ENCODE peak calls at places on chromosome 12, in five cellular contexts. K is thoracic aorta, S is Calu3, T is upper lobe of right lung, V is endothelial cell. E is an unnamed sample.

GRCh38 chr12:52044284-52044983 is 6.8 kb upstream of the NR4A1 start:
- DNase-seq in S (no peak), K (no peak), T (peak), V (no peak), E (no peak)

GRCh38 chr12:93719710-93720109 is 42.5 kb downstream of the CRADD start:
- DNase-seq in S (no peak), T (no peak), V (no peak), K (no peak), E (no peak)

GRCh38 chr12:9727813-9728212 is 5.1 kb downstream of the CLECL1 start:
- DNase-seq in V (no peak), T (no peak), K (no peak), S (no peak), E (no peak)

GRCh38 chr12:75698052-75698451 is 186.6 kb upstream of the KRR1 start:
- DNase-seq in T (no peak), V (no peak), S (no peak), K (no peak), E (no peak)

GRCh38 chr12:124184456-124184855 is 110.4 kb upstream of the RFLNA start:
- DNase-seq in V (no peak), K (no peak), S (no peak), T (peak), E (no peak)

GRCh38 chr12:106804668-106805067 is 30.2 kb downstream of the RIC8B start:
- DNase-seq in S (no peak), T (no peak), K (no peak), V (no peak), E (no peak)

GRCh38 chr12:109130755-109131521 is 14.6 kb downstream of the ACACB start:
- DNase-seq in S (no peak), K (no peak), T (no peak), V (no peak), E (no peak)

GRCh38 chr12:93848453-93849120 is 171.4 kb downstream of the CRADD start:
- DNase-seq in K (no peak), V (no peak), S (no peak), T (no peak), E (no peak)

GRCh38 chr12:46362895-46363581 is 9.5 kb downstream of the SLC38A2 start:
- DNase-seq in K (no peak), S (no peak), T (no peak), V (no peak), E (no peak)

GRCh38 chr12:83216230-83216629 is 529.5 kb downstream of the TMTC2 start:
- DNase-seq in T (no peak), V (no peak), K (no peak), S (no peak), E (no peak)

GRCh38 chr12:69497308-69498026 is 27.3 kb downstream of the FRS2 start:
- DNase-seq in T (no peak), S (no peak), V (no peak), K (no peak), E (peak)

GRCh38 chr12:114406326-114407033 is 536 bp upstream of the TBX5 start:
- DNase-seq in T (no peak), V (no peak), S (no peak), K (no peak), E (peak)

GRCh38 chr12:123801573-123802178 is 39.6 kb downstream of the DNAH10 start:
- DNase-seq in T (no peak), V (no peak), K (no peak), S (no peak), E (peak)

GRCh38 chr12:5047094-5047493 is 3.4 kb downstream of the KCNA5 start:
- DNase-seq in T (no peak), S (no peak), V (no peak), K (peak), E (no peak)

GRCh38 chr12:97960741-97961608 is 498.4 kb downstream of the RMST start:
- DNase-seq in K (no peak), S (peak), V (peak), T (no peak), E (peak)

DNA sequence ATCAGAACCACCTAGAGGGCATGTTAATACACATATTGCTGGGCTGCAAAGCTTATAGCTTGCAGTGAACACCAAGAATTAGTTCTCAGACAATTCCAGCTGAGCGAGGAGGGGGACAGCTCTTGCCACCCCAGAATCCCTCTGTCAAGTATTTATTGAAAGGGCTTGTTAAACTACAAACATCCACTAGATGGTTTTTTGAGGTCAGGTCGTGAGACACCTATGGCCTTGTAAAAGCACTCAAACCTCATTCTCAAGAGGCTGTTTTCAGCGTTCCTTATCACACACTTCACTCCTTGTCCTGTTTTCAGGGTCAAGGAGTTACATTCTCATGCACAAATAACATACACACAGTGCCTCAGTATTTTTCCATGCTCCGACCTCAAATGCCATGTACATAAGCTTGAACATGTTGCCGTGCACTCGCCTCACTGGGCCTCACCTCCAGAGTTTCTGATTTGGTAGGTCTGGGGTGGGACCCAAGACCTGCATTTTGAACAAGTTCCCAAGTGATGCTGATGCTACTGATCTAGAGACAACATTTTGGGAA is 98.8 kb upstream of the PTPRR start:
- DNase-seq in K (no peak), T (no peak), S (no peak), V (no peak), E (no peak)
- TF ChIP-seq CTCF in K (no peak), T (no peak), S (no peak), V (no peak), E (no peak)

GRCh38 chr12:3122841-3123678 is 45.9 kb downstream of the TSPAN9 start:
- DNase-seq in V (peak), K (peak), T (no peak), S (no peak), E (no peak)
- TF ChIP-seq CTCF in V (no peak), K (no peak), T (peak), S (no peak), E (no peak)

DNA sequence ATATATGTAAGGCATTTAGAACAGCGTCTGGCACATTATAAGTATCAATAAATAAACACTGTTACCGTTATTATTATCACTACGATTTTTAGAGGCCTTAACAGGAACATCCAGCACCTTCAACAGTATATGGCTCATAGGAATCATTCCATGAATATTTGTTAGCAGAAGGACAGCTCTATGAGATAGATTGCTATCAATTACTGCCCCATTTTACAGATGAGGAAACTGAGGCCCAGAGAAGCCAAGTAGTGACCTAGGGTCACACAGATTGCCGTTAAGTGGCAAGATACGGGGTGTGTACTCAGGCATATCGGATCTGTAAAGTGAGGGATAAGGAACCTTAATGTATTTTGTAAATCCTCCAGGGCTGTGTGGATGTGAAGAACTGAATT is 510 bp upstream of the PSMD9 start:
- DNase-seq in S (no peak), K (no peak), V (no peak), T (no peak), E (no peak)
- TF ChIP-seq CTCF in S (no peak), K (no peak), V (no peak), T (no peak), E (no peak)

DNA sequence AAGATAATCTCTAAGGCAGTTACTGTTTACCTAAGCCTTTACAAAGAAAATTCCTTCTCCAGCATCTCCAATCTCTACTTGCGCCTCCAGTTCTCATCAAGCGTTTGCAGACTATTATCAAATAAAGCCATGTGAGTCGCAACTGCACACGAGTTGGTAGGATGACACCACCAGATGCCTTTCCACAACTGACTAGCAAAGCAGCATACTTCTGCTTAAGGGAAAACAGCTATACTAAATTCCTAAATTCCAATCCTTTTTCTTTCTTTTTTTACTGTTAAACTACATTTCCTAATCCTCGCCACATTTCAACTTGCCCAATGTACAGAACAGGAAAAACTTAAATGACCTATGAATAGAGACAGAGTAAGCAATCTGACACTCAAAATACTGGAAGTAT is 166.7 kb downstream of the ITPR2 start:
- DNase-seq in V (no peak), T (no peak), K (no peak), S (no peak), E (no peak)
- TF ChIP-seq CTCF in V (no peak), T (no peak), K (no peak), S (no peak), E (no peak)

GRCh38 chr12:100991059-100991562 is 196.5 kb downstream of the ANO4 start:
- DNase-seq in K (no peak), T (no peak), V (no peak), S (no peak), E (no peak)

GRCh38 chr12:100984821-100985220 is 190.2 kb downstream of the ANO4 start:
- DNase-seq in V (no peak), K (no peak), T (no peak), S (no peak), E (no peak)

GRCh38 chr12:100988278-100988625 is 193.7 kb downstream of the ANO4 start:
- DNase-seq in S (no peak), K (no peak), T (no peak), V (no peak), E (no peak)

GRCh38 chr12:100986595-100987547 is 192.3 kb downstream of the ANO4 start:
- DNase-seq in S (no peak), T (no peak), K (no peak), V (no peak), E (no peak)

DNA sequence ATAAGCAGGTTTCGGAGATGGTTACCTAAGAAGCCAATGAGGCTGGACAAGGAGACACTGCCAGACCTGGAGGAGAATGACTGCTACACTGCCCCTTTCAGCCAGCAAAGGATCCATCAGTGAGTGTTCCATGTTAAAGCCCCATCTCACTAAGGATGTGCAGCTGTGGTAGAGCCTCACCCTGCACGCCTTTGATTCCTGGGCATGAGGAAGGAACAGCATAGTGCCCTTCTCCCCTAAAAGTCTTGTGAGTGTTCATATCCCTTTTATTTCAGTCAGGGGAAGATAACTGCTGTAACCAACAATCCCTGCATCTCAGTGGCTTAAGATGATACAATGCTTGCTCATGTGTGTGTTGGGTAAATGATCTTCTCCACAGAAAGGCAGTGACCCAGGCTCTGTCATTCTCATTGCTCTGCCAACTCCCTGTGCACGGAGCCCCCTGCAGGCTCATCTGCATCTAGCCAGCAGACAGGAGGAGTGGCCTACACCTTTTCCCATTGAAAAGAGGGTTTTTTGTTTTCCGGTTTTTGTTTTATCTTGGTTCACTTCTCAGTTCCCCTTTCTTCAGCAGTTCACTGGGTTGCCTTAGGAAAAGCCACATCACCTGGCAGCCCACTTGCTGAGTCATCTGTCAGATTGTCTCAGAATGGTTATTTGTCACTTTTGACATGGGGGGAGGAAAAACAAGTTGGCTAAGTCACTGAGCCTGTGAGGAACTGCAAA is 193.1 kb downstream of the ANO4 start:
- DNase-seq in K (no peak), T (no peak), V (peak), S (peak), E (peak)
- TF ChIP-seq CTCF in K (no peak), T (no peak), V (peak), S (peak), E (peak)

GRCh38 chr12:54622463-54623183 is 12.1 kb downstream of the LACRT start:
- DNase-seq in K (no peak), T (no peak), S (no peak), V (no peak), E (no peak)
- TF ChIP-seq CTCF in K (no peak), T (peak), S (no peak), V (peak), E (no peak)

DNA sequence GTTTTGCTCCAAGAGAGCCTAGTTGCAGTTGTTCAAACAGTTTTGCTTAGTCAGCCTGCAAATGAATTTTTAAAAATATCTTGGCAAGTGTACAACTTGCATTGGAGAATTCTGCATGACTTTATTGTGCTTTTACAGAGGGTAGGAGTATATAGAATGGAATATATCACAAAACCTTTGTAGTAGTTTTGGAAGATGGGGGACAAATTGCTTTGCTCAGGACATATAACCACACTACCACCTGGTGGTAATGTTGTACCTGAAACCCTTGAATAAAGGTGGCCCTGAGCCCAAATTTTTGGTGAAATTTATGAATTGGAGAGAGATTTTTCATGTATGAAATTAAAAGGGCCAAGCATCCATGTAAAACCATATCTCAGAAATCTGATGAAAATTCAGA is 645.2 kb downstream of the MED13L start:
- DNase-seq in K (no peak), V (no peak), S (no peak), T (no peak), E (no peak)
- TF ChIP-seq CTCF in K (no peak), V (peak), S (no peak), T (peak), E (peak)

GRCh38 chr12:132458441-132459225 is 31.3 kb upstream of the FBRSL1 start:
- DNase-seq in K (no peak), V (no peak), T (no peak), S (no peak), E (no peak)

GRCh38 chr12:132462778-132463177 is 27.2 kb upstream of the FBRSL1 start:
- DNase-seq in T (no peak), K (no peak), S (no peak), V (no peak), E (no peak)

GRCh38 chr12:132461526-132461925 is 28.4 kb upstream of the FBRSL1 start:
- DNase-seq in S (no peak), T (no peak), V (no peak), K (no peak), E (no peak)

GRCh38 chr12:132459270-132459669 is 30.7 kb upstream of the FBRSL1 start:
- DNase-seq in K (no peak), S (no peak), T (no peak), V (no peak), E (no peak)

DNA sequence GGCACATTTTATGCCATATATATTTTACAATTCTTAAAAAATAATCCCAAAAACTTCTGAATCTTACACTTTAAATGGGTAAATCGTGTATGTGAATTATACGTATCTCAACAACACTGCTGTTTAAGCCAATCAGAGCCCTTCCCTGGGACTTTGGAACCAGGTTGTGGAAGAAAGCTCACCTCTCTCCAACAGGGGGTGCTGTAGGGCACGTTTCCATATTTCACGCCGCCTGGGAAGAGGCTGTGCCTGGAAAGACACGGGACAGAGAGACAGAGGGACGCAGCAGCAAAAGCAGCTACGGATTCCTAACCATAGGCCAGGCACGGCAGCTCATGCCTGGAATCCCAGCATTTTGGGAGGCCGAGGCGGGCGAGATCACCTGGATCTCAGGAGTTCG is 29.4 kb upstream of the FBRSL1 start:
- DNase-seq in K (no peak), V (peak), T (no peak), S (no peak), E (no peak)
- TF ChIP-seq CTCF in K (no peak), V (peak), T (peak), S (peak), E (peak)